ENCODE peak calls at places on chromosomes 11 and 22, in five cellular contexts. A is heart right ventricle, X is T-helper 9 cell, M is NCI-H748 treated with DMSO at 0.1 percent for 48 hours, O is putamen. F is an unnamed sample.

GRCh38 chr11:10289765-10290420 is 4.1 kb downstream of the SBF2 start:
- DNase-seq in A (no peak), X (no peak), M (no peak), O (no peak), F (no peak)

GRCh38 chr11:44763111-44763820 is 36.5 kb downstream of the TSPAN18 start:
- DNase-seq in A (no peak), X (no peak), M (no peak), O (no peak), F (no peak)

GRCh38 chr11:48055292-48056132 is 75.2 kb downstream of the PTPRJ start:
- DNase-seq in A (no peak), X (peak), M (no peak), O (no peak), F (peak)

GRCh38 chr11:5992604-5993251 is 5.9 kb upstream of the OR52L1 start:
- DNase-seq in A (no peak), X (no peak), M (no peak), O (no peak), F (no peak)

GRCh38 chr11:76380161-76380976 is 563 bp downstream of the THAP12 start:
- DNase-seq in A (no peak), X (peak), M (no peak), O (no peak), F (peak)

GRCh38 chr11:86153439-86153838 is 84.6 kb upstream of the PICALM start:
- DNase-seq in A (no peak), X (no peak), M (no peak), O (no peak), F (no peak)

GRCh38 chr22:19979712-19980493 is 36.7 kb downstream of the ARVCF start:
- DNase-seq in A (no peak), X (no peak), M (no peak), O (no peak), F (no peak)

GRCh38 chr11:19953909-19954308 is 206.4 kb downstream of the DBX1 start:
- DNase-seq in A (no peak), X (no peak), M (peak), O (peak), F (no peak)

GRCh38 chr22:25564979-25565677 is 653 bp downstream of the GRK3 start:
- DNase-seq in A (peak), X (no peak), M (no peak), O (no peak), F (no peak)

F was measured in T-cell.